ENCODE peak calls at places on chromosomes 1 and 21, in four cellular contexts. V is sigmoid colon, T is GM12878, X is A549. L is an unnamed sample.

GRCh38 chr1:226643701-226644540 is 95.2 kb downstream of the ITPKB start:
- DNase-seq in V (peak; percentile 64), T (peak; percentile 26), X (no peak), L (no peak)

GRCh38 chr1:148166558-148167492 is 14.7 kb upstream of the NBPF11 start:
- DNase-seq in V (no peak), T (no peak), X (no peak), L (no peak)

GRCh38 chr1:233440952-233441401 is 113.5 kb downstream of the MAP3K21 start:
- DNase-seq in V (no peak), T (peak; percentile 54), X (peak; percentile 33), L (no peak)

GRCh38 chr1:211731456-211732275 is 56.2 kb upstream of the NEK2 start:
- DNase-seq in V (no peak), T (no peak), X (no peak), L (no peak)

GRCh38 chr1:156226116-156226538 is 13.3 kb downstream of the PMF1 start:
- DNase-seq in V (no peak), T (peak; percentile 90), X (no peak), L (no peak)

GRCh38 chr1:151993734-151994496 is at the start of gene S100A10:
- DNase-seq in V (peak; percentile 91), T (no peak), X (no peak), L (peak; percentile 96)

GRCh38 chr1:209805875-209806760 is at the start of gene IRF6:
- DNase-seq in V (peak; percentile 69), T (no peak), X (peak; percentile 33), L (peak; percentile 94)

GRCh38 chr1:171122903-171123302 is 32.2 kb downstream of the FMO3 start:
- DNase-seq in V (no peak), T (no peak), X (no peak), L (no peak)

GRCh38 chr1:65420590-65421340 is at the start of the genes LEPR and LEPROT:
- DNase-seq in V (peak; percentile 64), T (no peak), X (peak; percentile 72), L (no peak)

GRCh38 chr1:45530632-45531135 is 9.0 kb upstream of the PRDX1 start:
- DNase-seq in V (no peak), T (no peak), X (no peak), L (no peak)

GRCh38 chr1:3524571-3525203 is 70.2 kb downstream of the ARHGEF16 start:
- DNase-seq in V (no peak), T (no peak), X (no peak), L (no peak)

GRCh38 chr1:160247053-160247452 is 15.3 kb downstream of the DCAF8 start:
- DNase-seq in V (no peak), T (no peak), X (no peak), L (no peak)

GRCh38 chr1:160124709-160125478 is 9.3 kb downstream of the ATP1A2 start:
- DNase-seq in V (no peak), T (no peak), X (peak; percentile 90), L (peak; percentile 37)

GRCh38 chr1:232566093-232566492 is 63.8 kb downstream of the SIPA1L2 start:
- DNase-seq in V (no peak), T (no peak), X (no peak), L (no peak)

GRCh38 chr1:205543351-205544305 is 39.2 kb downstream of the CDK18 start:
- DNase-seq in V (peak; percentile 84), T (no peak), X (no peak), L (peak; percentile 84)

GRCh38 chr1:172603816-172604215 is 55.1 kb upstream of the FASLG start:
- DNase-seq in V (no peak), T (no peak), X (no peak), L (no peak)

GRCh38 chr1:172605641-172606040 is 53.3 kb upstream of the FASLG start:
- DNase-seq in V (no peak), T (no peak), X (no peak), L (no peak)

GRCh38 chr1:172609528-172609927 is 49.4 kb upstream of the FASLG start:
- DNase-seq in V (no peak), T (no peak), X (no peak), L (no peak)

GRCh38 chr1:172608098-172608601 is 50.8 kb upstream of the FASLG start:
- DNase-seq in V (no peak), T (no peak), X (no peak), L (no peak)

DNA sequence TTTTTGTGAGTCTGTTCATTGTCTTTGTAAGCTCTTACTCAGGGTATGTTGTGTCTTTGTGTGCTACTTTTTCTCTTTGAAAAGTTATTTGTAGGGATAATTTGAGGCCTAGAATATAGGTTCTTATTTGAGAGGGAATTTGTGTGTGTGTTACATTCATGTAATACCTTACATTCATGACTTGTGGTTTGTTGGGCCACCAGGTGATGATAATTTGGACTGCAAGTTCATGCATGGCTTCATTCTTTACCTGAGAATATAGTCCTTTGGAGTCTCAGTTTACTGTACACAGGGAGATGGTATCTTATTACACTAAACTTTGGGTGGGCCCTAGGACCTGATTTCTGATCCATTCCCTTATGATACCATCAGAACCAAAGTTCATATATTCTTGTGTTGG is 51.8 kb upstream of the FASLG start:
- DNase-seq in V (no peak), T (no peak), X (no peak), L (no peak)
- TF ChIP-seq EP300 in V (no peak), T (no peak), X (no peak), L (no peak)

GRCh38 chr21:45590726-45591618 is 48.7 kb upstream of the SLC19A1 start:
- DNase-seq in V (peak; percentile 79), T (peak; percentile 48), X (peak; percentile 25), L (peak; percentile 89)
- H3K4me3 ChIP-seq in V (peak overlapping the region; percentile 36), T (peak overlapping the region; percentile 37), X (peak overlapping the region; percentile 54), L (peak overlapping the region; percentile 50)

DNA sequence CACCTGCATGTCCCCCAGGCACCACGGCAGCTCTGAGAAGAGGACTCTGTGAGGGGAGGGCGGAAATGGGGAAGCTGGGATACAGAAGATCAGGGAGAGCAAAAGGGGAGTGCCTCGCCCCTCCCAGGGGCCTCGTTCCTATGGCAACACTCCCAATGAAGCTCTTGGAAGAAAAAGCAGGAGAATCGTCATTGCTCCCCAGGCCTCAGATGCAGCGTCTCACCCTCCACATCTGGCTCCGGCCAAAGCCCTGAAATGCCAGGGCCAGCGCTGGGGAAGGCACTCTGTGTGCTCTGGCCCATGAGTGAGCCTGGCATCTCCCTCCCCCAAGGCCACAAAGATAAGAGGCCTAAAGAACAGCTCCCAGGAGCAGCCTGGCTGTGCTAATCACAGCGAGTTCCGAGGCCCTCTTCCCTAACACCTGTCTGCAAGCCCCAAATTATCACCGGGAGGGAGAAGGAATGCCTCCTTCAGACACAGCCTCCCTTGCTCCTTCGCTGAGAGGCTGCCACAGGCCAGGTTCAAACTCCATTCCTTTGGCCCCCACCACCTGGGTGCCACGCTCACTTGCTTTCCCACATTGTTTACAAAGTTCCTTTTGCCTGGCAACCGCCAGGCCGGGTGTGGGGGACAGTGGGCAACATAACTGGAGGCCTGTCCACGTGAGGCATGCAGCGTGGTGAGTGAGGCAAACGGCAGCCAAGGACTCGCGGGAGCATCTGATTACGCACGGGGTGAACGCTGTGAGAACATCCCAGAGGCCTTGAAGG is 27.8 kb downstream of the ECE1 start:
- DNase-seq in V (peak; percentile 97), T (no peak), X (peak; percentile 38), L (no peak)
- TF ChIP-seq POLR2A in V (no peak), T (no peak), X (no peak), L (no peak)

GRCh38 chr1:58784758-58785423 is 1.0 kb upstream of the JUN start:
- DNase-seq in V (peak; percentile 96), T (no peak), X (peak; percentile 67), L (peak; percentile 90)
- TF ChIP-seq EP300 in V (no peak), T (peak; percentile 3), X (no peak), L (no peak)

GRCh38 chr21:31500976-31501375 is 156.9 kb upstream of the TIAM1 start:
- DNase-seq in V (no peak), T (no peak), X (no peak), L (no peak)

GRCh38 chr21:31501921-31502320 is 157.6 kb upstream of the SOD1 start:
- DNase-seq in V (no peak), T (no peak), X (no peak), L (no peak)

GRCh38 chr21:31503939-31504338 is 155.6 kb upstream of the SOD1 start:
- DNase-seq in V (no peak), T (no peak), X (no peak), L (no peak)

GRCh38 chr21:31503467-31503866 is 156.0 kb upstream of the SOD1 start:
- DNase-seq in V (no peak), T (no peak), X (no peak), L (no peak)

GRCh38 chr21:31502537-31503143 is 156.9 kb upstream of the SOD1 start:
- DNase-seq in V (no peak), T (no peak), X (no peak), L (no peak)
- H3K4me3 ChIP-seq in V (no peak overlapping the region), T (no peak overlapping the region), X (no peak overlapping the region), L (no peak overlapping the region)

GRCh38 chr1:224731633-224732032 is 115.5 kb downstream of the CNIH3 start:
- DNase-seq in V (no peak), T (no peak), X (no peak), L (no peak)

GRCh38 chr1:224732367-224733006 is 116.4 kb downstream of the CNIH3 start:
- DNase-seq in V (no peak), T (no peak), X (no peak), L (no peak)

GRCh38 chr1:224735159-224735558 is 119.0 kb downstream of the CNIH3 start:
- DNase-seq in V (no peak), T (peak; percentile 55), X (no peak), L (no peak)

GRCh38 chr1:224734261-224734935 is 118.3 kb downstream of the CNIH3 start:
- DNase-seq in V (no peak), T (no peak), X (peak; percentile 21), L (no peak)

GRCh38 chr1:224733021-224733911 is 117.1 kb downstream of the CNIH3 start:
- DNase-seq in V (no peak), T (peak; percentile 89), X (no peak), L (peak; percentile 23)
- TF ChIP-seq POLR2A in V (no peak), T (no peak), X (no peak), L (no peak)

DNA sequence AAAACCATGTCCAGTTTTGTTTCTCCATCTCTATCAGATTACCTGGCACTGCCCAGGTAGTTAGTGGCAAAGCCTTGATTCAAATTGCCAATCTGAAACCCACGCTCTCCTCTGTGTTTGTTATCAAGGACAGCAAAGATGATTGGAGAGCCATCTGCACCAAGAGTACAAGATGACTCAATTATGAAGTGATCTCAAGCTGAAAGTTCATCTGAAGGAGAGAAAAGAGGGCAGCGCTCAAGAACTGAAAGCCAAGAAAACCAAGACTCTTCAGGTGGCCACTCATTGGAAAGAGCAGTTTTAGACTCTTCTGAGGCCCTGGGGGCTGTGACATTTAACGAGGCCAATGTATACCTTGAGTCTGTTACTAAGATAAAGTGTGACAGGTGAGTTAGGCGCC is 13.8 kb downstream of the RXRG start:
- DNase-seq in V (no peak), T (no peak), X (no peak), L (no peak)
- TF ChIP-seq EP300 in V (no peak), T (no peak), X (no peak), L (no peak)

GRCh38 chr1:40382110-40382464 is 8.6 kb downstream of the SMAP2 start:
- DNase-seq in V (no peak), T (no peak), X (no peak), L (no peak)
- H3K4me3 ChIP-seq in V (no peak overlapping the region), T (peak overlapping the region; percentile 65), X (no peak overlapping the region), L (no peak overlapping the region)

L was measured in upper lobe of left lung.